ENCODE peak calls at places on chromosomes 12 and 14, in seven cellular contexts. One of them, this sample, is unnamed.

GRCh38 chr14:41548666-41549065 is 58.0 kb upstream of the LRFN5 start:
- DNase-seq in T1000: no peak
- DNase-seq in H54: no peak
- DNase-seq in mesothelial cell of epicardium: no peak
- DNase-seq in right cardiac atrium: no peak
- DNase-seq in hypothalamus: no peak
- DNase-seq in iPS-NIHi11: no peak
- DNase-seq in this sample: no peak

GRCh38 chr14:37197421-37198272 is at the start of gene MIPOL1:
- DNase-seq in H54: no peak
- DNase-seq in right cardiac atrium: peak; percentile 95
- DNase-seq in T1000: peak; percentile 86
- DNase-seq in mesothelial cell of epicardium: peak; percentile 69
- DNase-seq in iPS-NIHi11: peak; percentile 88
- DNase-seq in hypothalamus: peak; percentile 82
- DNase-seq in this sample: peak; percentile 91

GRCh38 chr12:81610955-81611889 is 147.9 kb downstream of the PPFIA2 start:
- DNase-seq in T1000: no peak
- DNase-seq in mesothelial cell of epicardium: no peak
- DNase-seq in right cardiac atrium: peak; percentile 18
- DNase-seq in H54: no peak
- DNase-seq in hypothalamus: no peak
- DNase-seq in iPS-NIHi11: peak; percentile 20
- DNase-seq in this sample: no peak

GRCh38 chr12:8823565-8824300 is 1.3 kb downstream of the A2ML1 start:
- DNase-seq in mesothelial cell of epicardium: no peak
- DNase-seq in right cardiac atrium: no peak
- DNase-seq in T1000: no peak
- DNase-seq in H54: peak; percentile 13
- DNase-seq in hypothalamus: peak; percentile 31
- DNase-seq in iPS-NIHi11: peak; percentile 74
- DNase-seq in this sample: no peak

GRCh38 chr12:40446385-40446784 is 221.6 kb downstream of the LRRK2 start:
- DNase-seq in H54: peak; percentile 3
- DNase-seq in mesothelial cell of epicardium: no peak
- DNase-seq in iPS-NIHi11: peak; percentile 41
- DNase-seq in right cardiac atrium: no peak
- DNase-seq in T1000: no peak
- DNase-seq in hypothalamus: no peak
- DNase-seq in this sample: no peak

GRCh38 chr12:91418691-91419090 is 236.1 kb upstream of the DCN start:
- DNase-seq in H54: no peak
- DNase-seq in T1000: no peak
- DNase-seq in hypothalamus: no peak
- DNase-seq in mesothelial cell of epicardium: no peak
- DNase-seq in iPS-NIHi11: no peak
- DNase-seq in right cardiac atrium: no peak
- DNase-seq in this sample: no peak

GRCh38 chr12:96403870-96404269 is 3.6 kb upstream of the CDK17 start:
- DNase-seq in right cardiac atrium: no peak
- DNase-seq in H54: no peak
- DNase-seq in T1000: no peak
- DNase-seq in hypothalamus: no peak
- DNase-seq in iPS-NIHi11: no peak
- DNase-seq in mesothelial cell of epicardium: no peak
- DNase-seq in this sample: no peak

GRCh38 chr14:95498622-95499353 is 17.7 kb downstream of the SYNE3 start:
- DNase-seq in iPS-NIHi11: no peak
- DNase-seq in H54: no peak
- DNase-seq in right cardiac atrium: peak; percentile 72
- DNase-seq in mesothelial cell of epicardium: no peak
- DNase-seq in T1000: no peak
- DNase-seq in hypothalamus: peak; percentile 62
- DNase-seq in this sample: no peak

GRCh38 chr12:132172619-132173018 is 28.4 kb downstream of the NOC4L start:
- DNase-seq in T1000: no peak
- DNase-seq in H54: no peak
- DNase-seq in right cardiac atrium: peak; percentile 46
- DNase-seq in iPS-NIHi11: no peak
- DNase-seq in hypothalamus: no peak
- DNase-seq in mesothelial cell of epicardium: no peak
- DNase-seq in this sample: no peak

GRCh38 chr14:30252800-30253425 is 306.0 kb upstream of the G2E3 start:
- DNase-seq in mesothelial cell of epicardium: no peak
- DNase-seq in H54: no peak
- DNase-seq in right cardiac atrium: no peak
- DNase-seq in iPS-NIHi11: no peak
- DNase-seq in hypothalamus: no peak
- DNase-seq in T1000: no peak
- DNase-seq in this sample: no peak

GRCh38 chr12:80352476-80352875 is 91.6 kb upstream of the PTPRQ start:
- DNase-seq in H54: no peak
- DNase-seq in hypothalamus: no peak
- DNase-seq in mesothelial cell of epicardium: no peak
- DNase-seq in right cardiac atrium: no peak
- DNase-seq in iPS-NIHi11: no peak
- DNase-seq in T1000: no peak
- DNase-seq in this sample: no peak

GRCh38 chr14:59060841-59061240 is 127.6 kb upstream of the DAAM1 start:
- DNase-seq in right cardiac atrium: no peak
- DNase-seq in mesothelial cell of epicardium: no peak
- DNase-seq in hypothalamus: no peak
- DNase-seq in T1000: no peak
- DNase-seq in iPS-NIHi11: no peak
- DNase-seq in H54: no peak
- DNase-seq in this sample: no peak

GRCh38 chr12:103930787-103931536 is 752 bp downstream of the HSP90B1 start:
- DNase-seq in H54: no peak
- DNase-seq in T1000: no peak
- DNase-seq in hypothalamus: peak; percentile 43
- DNase-seq in iPS-NIHi11: peak; percentile 32
- DNase-seq in mesothelial cell of epicardium: no peak
- DNase-seq in right cardiac atrium: peak; percentile 74
- DNase-seq in this sample: peak; percentile 44

GRCh38 chr12:102438823-102439205 is 41.5 kb downstream of the IGF1 start:
- DNase-seq in mesothelial cell of epicardium: no peak
- DNase-seq in T1000: no peak
- DNase-seq in iPS-NIHi11: no peak
- DNase-seq in right cardiac atrium: no peak
- DNase-seq in H54: no peak
- DNase-seq in hypothalamus: no peak
- DNase-seq in this sample: no peak

GRCh38 chr14:51547260-51547659 is 104.5 kb upstream of the FRMD6 start:
- DNase-seq in T1000: peak; percentile 70
- DNase-seq in iPS-NIHi11: no peak
- DNase-seq in H54: peak; percentile 6
- DNase-seq in hypothalamus: no peak
- DNase-seq in mesothelial cell of epicardium: no peak
- DNase-seq in right cardiac atrium: no peak
- DNase-seq in this sample: no peak

GRCh38 chr12:122399592-122400373 is 22.7 kb downstream of the CLIP1 start:
- DNase-seq in iPS-NIHi11: peak; percentile 76
- DNase-seq in mesothelial cell of epicardium: no peak
- DNase-seq in H54: no peak
- DNase-seq in T1000: peak; percentile 81
- DNase-seq in right cardiac atrium: peak; percentile 75
- DNase-seq in hypothalamus: peak; percentile 40
- DNase-seq in this sample: no peak

GRCh38 chr12:32522322-32523221 is 123.2 kb downstream of the FGD4 start:
- DNase-seq in H54: no peak
- DNase-seq in hypothalamus: no peak
- DNase-seq in mesothelial cell of epicardium: no peak
- DNase-seq in iPS-NIHi11: no peak
- DNase-seq in T1000: no peak
- DNase-seq in right cardiac atrium: no peak
- DNase-seq in this sample: no peak

GRCh38 chr12:104750061-104750460 is 208.0 kb downstream of the SLC41A2 start:
- DNase-seq in T1000: no peak
- DNase-seq in H54: no peak
- DNase-seq in iPS-NIHi11: no peak
- DNase-seq in right cardiac atrium: no peak
- DNase-seq in hypothalamus: no peak
- DNase-seq in mesothelial cell of epicardium: no peak
- DNase-seq in this sample: no peak

GRCh38 chr12:19922687-19923086 is 445.6 kb upstream of the PDE3A start:
- DNase-seq in right cardiac atrium: no peak
- DNase-seq in H54: no peak
- DNase-seq in hypothalamus: no peak
- DNase-seq in T1000: no peak
- DNase-seq in iPS-NIHi11: no peak
- DNase-seq in mesothelial cell of epicardium: no peak
- DNase-seq in this sample: no peak

GRCh38 chr12:68733661-68734071 is 12.3 kb upstream of the SLC35E3 start:
- DNase-seq in H54: no peak
- DNase-seq in right cardiac atrium: no peak
- DNase-seq in mesothelial cell of epicardium: no peak
- DNase-seq in iPS-NIHi11: no peak
- DNase-seq in hypothalamus: no peak
- DNase-seq in T1000: peak; percentile 81
- DNase-seq in this sample: no peak

GRCh38 chr12:113990548-113991223 is 24.6 kb upstream of the RBM19 start:
- DNase-seq in T1000: no peak
- DNase-seq in mesothelial cell of epicardium: no peak
- DNase-seq in iPS-NIHi11: peak; percentile 17
- DNase-seq in right cardiac atrium: no peak
- DNase-seq in H54: no peak
- DNase-seq in hypothalamus: no peak
- DNase-seq in this sample: no peak

GRCh38 chr14:69043007-69043444 is 63.9 kb upstream of the ACTN1 start:
- DNase-seq in H54: no peak
- DNase-seq in T1000: no peak
- DNase-seq in mesothelial cell of epicardium: no peak
- DNase-seq in right cardiac atrium: peak; percentile 71
- DNase-seq in iPS-NIHi11: no peak
- DNase-seq in hypothalamus: peak; percentile 20
- DNase-seq in this sample: peak; percentile 58

GRCh38 chr12:24815087-24815423 is 133.8 kb downstream of the BCAT1 start:
- DNase-seq in hypothalamus: no peak
- DNase-seq in T1000: no peak
- DNase-seq in H54: no peak
- DNase-seq in right cardiac atrium: no peak
- DNase-seq in mesothelial cell of epicardium: no peak
- DNase-seq in iPS-NIHi11: no peak
- DNase-seq in this sample: no peak

GRCh38 chr14:74647834-74648361 is 35.9 kb upstream of the LTBP2 start:
- DNase-seq in H54: no peak
- DNase-seq in right cardiac atrium: no peak
- DNase-seq in T1000: no peak
- DNase-seq in mesothelial cell of epicardium: no peak
- DNase-seq in hypothalamus: peak; percentile 18
- DNase-seq in iPS-NIHi11: peak; percentile 53
- DNase-seq in this sample: peak; percentile 22

This sample was measured in pancreas.